ENCODE peak calls at places on chromosomes 2 and 18, in four cellular contexts. O is gastrocnemius medialis, C is aorta, P is astrocyte. R is an unnamed sample.

GRCh38 chr2:50606860-50607259 is 425.1 kb downstream of the NRXN1 start:
- DNase-seq in P (no peak), C (no peak), O (no peak), R (no peak)

GRCh38 chr2:26614205-26615128 is 26.7 kb downstream of the CIB4 start:
- DNase-seq in O (no peak), C (no peak), P (no peak), R (no peak)

GRCh38 chr18:10378688-10379465 is 75.6 kb upstream of the APCDD1 start:
- DNase-seq in O (no peak), P (peak; percentile 55), C (no peak), R (peak; percentile 28)

GRCh38 chr2:102004588-102004987 is 12.8 kb downstream of the IL1R2 start:
- DNase-seq in P (no peak), C (no peak), O (no peak), R (no peak)

GRCh38 chr2:100976061-100976460 is 26.0 kb upstream of the RPL31 start:
- DNase-seq in O (no peak), P (no peak), C (peak; percentile 40), R (no peak)

GRCh38 chr2:236051351-236051750 is 116.8 kb downstream of the GBX2 start:
- DNase-seq in C (no peak), P (no peak), O (no peak), R (no peak)

GRCh38 chr2:69214898-69215297 is 172.1 kb downstream of the GFPT1 start:
- DNase-seq in P (peak; percentile 64), C (no peak), O (peak; percentile 19), R (no peak)

GRCh38 chr2:157785200-157785599 is 90.9 kb downstream of the ACVR1 start:
- DNase-seq in C (no peak), O (no peak), P (peak; percentile 43), R (no peak)

GRCh38 chr2:67050621-67051020 is 346.5 kb upstream of the ETAA1 start:
- DNase-seq in O (no peak), P (no peak), C (no peak), R (no peak)

GRCh38 chr18:4453712-4454547 is 1.2 kb downstream of the DLGAP1 start:
- DNase-seq in P (no peak), O (no peak), C (peak; percentile 74), R (peak; percentile 33)

GRCh38 chr2:160351978-160352377 is 141.6 kb downstream of the RBMS1 start:
- DNase-seq in P (peak; percentile 75), O (no peak), C (no peak), R (no peak)

DNA sequence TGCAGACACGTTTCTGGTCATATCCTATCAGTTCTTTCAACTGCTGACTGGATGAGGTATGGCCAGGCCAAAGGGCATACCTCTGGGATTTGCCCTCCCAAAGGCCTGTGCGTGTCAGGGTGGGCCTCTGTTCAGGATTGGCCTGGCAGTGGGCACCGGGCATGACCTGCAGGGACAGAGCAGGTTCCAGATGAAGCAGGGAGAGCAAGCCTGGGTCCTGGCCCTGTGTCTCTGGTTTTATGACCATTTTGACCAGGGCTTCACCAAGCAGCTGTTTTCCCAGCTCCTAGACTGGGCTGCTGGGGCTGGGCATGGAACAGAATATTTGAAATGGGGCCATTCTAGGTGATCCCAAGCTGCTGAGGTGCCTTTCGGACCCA is 348 bp upstream of the PROM2 start:
- DNase-seq in O (no peak), P (no peak), C (peak; percentile 67), R (peak; percentile 6)
- H3K9me3 ChIP-seq in O (no peaks in the 10 kb centered on the region), P (no peaks in the 10 kb centered on the region), C (no peaks in the 10 kb centered on the region), R (no peaks in the 10 kb centered on the region)

DNA sequence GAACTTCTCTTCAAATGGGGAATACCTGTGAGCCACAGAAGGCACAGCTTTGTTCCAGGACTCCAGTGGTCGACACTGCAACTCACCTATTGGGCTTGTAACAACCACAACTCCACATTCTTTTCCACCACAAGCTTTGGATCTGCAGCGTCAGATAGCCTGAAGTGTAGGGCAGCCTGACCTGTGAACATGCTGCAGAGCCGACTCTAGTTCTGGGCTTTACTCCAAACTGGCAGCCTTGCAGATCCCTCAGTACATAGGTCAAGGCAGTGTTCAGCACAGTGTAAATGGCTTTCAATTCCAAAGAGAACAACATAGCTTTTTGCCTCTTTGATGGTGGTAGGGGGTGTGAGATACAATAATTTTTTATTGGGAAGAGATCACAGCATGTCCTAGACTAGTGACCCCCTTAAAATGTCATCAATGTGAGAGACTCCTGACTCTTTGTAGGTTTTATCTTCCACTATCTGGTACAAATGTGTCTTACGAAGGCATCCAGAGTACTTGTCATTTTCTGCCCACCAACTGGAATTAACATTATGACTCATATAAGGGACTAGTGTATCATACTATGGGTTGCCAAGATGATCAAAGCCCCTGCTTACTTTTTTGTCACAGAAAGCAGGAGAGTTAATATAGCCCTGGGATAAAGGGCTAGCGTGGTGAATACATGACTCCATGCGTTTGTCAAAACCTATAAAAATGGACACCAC is 149.8 kb downstream of the COPS8 start:
- DNase-seq in O (peak; percentile 56), C (no peak), P (peak; percentile 97), R (peak; percentile 88)
- H3K27ac ChIP-seq in O (peak overlapping the region; percentile 41), C (no peak overlapping the region), P (peak overlapping the region; percentile 53), R (no peak overlapping the region)

GRCh38 chr2:9258953-9259399 is 52.4 kb downstream of the ASAP2 start:
- DNase-seq in C (peak; percentile 85), O (no peak), P (no peak), R (no peak)

GRCh38 chr2:9256570-9257043 is 50.0 kb downstream of the ASAP2 start:
- DNase-seq in P (no peak), O (no peak), C (no peak), R (no peak)

GRCh38 chr2:9256147-9256546 is 49.5 kb downstream of the ASAP2 start:
- DNase-seq in O (no peak), C (no peak), P (no peak), R (no peak)

GRCh38 chr2:9260411-9261037 is 53.9 kb downstream of the ASAP2 start:
- DNase-seq in C (no peak), P (no peak), O (no peak), R (no peak)

DNA sequence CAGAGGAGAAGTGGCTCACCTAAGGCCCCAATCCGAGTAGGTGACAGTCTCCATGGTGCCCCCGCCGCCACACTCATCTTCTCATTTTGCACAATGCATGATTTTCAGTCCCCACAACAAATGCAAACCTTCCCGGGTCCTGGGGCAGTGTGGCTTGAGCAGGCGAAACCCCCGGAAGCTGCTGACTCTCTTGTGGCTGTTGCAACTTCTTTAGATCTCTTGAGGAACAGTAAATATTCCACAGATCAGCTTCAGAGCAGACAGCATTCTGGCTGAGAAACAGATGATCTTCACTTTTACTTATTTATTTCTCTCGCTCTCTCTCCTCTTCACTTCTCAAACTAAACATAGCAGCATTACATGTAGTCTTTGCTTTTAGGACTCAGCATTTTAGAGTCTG is 51.9 kb downstream of the ASAP2 start:
- DNase-seq in C (no peak), O (no peak), P (no peak), R (no peak)
- H3K4me3 ChIP-seq in C (no peak overlapping the region), O (no peak overlapping the region), P (no peak overlapping the region), R (no peak overlapping the region)

GRCh38 chr2:123485056-123485455 is 540.0 kb upstream of the CNTNAP5 start:
- DNase-seq in C (no peak), P (no peak), O (no peak), R (no peak)
- H3K9me3 ChIP-seq in C (no peaks in the 10 kb centered on the region), P (no peaks in the 10 kb centered on the region), O (no peaks in the 10 kb centered on the region), R (no peaks in the 10 kb centered on the region)

GRCh38 chr2:233571001-233571400 is 4.4 kb upstream of the USP40 start:
- DNase-seq in O (no peak), C (no peak), P (no peak), R (no peak)

GRCh38 chr2:233563663-233564430 is 2.7 kb downstream of the USP40 start:
- DNase-seq in P (peak; percentile 10), O (no peak), C (no peak), R (no peak)

GRCh38 chr2:233571462-233571861 is 4.9 kb upstream of the USP40 start:
- DNase-seq in C (no peak), P (no peak), O (no peak), R (no peak)

GRCh38 chr2:233566141-233566956 is at the start of gene USP40:
- DNase-seq in O (peak; percentile 75), P (peak; percentile 87), C (peak; percentile 95), R (peak; percentile 86)

GRCh38 chr2:233565685-233566140 is 869 bp downstream of the USP40 start:
- DNase-seq in P (no peak), O (no peak), C (no peak), R (no peak)
- H3K27ac ChIP-seq in P (peak overlapping the region; percentile 97), O (peak overlapping the region; percentile 88), C (no peak overlapping the region), R (peak overlapping the region; percentile 54)